ENCODE peak calls at places on chromosomes 2 and 18, in five cellular contexts. One of them, this sample, is unnamed.

GRCh38 chr2:40372586-40372985 is 79.3 kb downstream of the SLC8A1 start:
- DNase-seq in PC-9: no peak
- DNase-seq in PC-3: no peak
- DNase-seq in MM.1S: no peak
- DNase-seq in fibroblast of lung: peak
- DNase-seq in this sample: no peak

GRCh38 chr2:203579131-203579643 is 44.1 kb upstream of the RAPH1 start:
- DNase-seq in PC-9: peak
- DNase-seq in PC-3: peak
- DNase-seq in MM.1S: peak
- DNase-seq in fibroblast of lung: peak
- DNase-seq in this sample: peak

GRCh38 chr2:120391905-120392665 is 46.1 kb downstream of the INHBB start:
- DNase-seq in PC-9: no peak
- DNase-seq in PC-3: no peak
- DNase-seq in MM.1S: no peak
- DNase-seq in fibroblast of lung: no peak
- DNase-seq in this sample: no peak

GRCh38 chr18:63074987-63075404 is 244.6 kb downstream of the BCL2 start:
- DNase-seq in PC-9: peak
- DNase-seq in PC-3: peak
- DNase-seq in MM.1S: peak
- DNase-seq in fibroblast of lung: peak
- DNase-seq in this sample: peak

GRCh38 chr2:224428787-224429440 is 27.0 kb upstream of the FAM124B start:
- DNase-seq in PC-9: no peak
- DNase-seq in PC-3: no peak
- DNase-seq in MM.1S: no peak
- DNase-seq in fibroblast of lung: no peak
- DNase-seq in this sample: no peak

GRCh38 chr2:151817929-151818328 is 10.3 kb downstream of the ARL5A start:
- DNase-seq in PC-9: no peak
- DNase-seq in PC-3: no peak
- DNase-seq in MM.1S: no peak
- DNase-seq in fibroblast of lung: no peak
- DNase-seq in this sample: no peak

GRCh38 chr2:43402002-43402401 is 175.6 kb upstream of the ZFP36L2 start:
- DNase-seq in PC-9: no peak
- DNase-seq in PC-3: no peak
- DNase-seq in MM.1S: peak
- DNase-seq in fibroblast of lung: no peak
- DNase-seq in this sample: no peak

GRCh38 chr2:224882291-224883171 is 159.7 kb downstream of the DOCK10 start:
- DNase-seq in PC-9: no peak
- DNase-seq in PC-3: peak
- DNase-seq in MM.1S: no peak
- DNase-seq in fibroblast of lung: peak
- DNase-seq in this sample: no peak

GRCh38 chr2:180240774-180241173 is 233.7 kb upstream of the CWC22 start:
- DNase-seq in PC-9: peak
- DNase-seq in PC-3: peak
- DNase-seq in MM.1S: no peak
- DNase-seq in fibroblast of lung: peak
- DNase-seq in this sample: peak

GRCh38 chr2:31513553-31513952 is 67.2 kb downstream of the SRD5A2 start:
- DNase-seq in PC-9: no peak
- DNase-seq in PC-3: no peak
- DNase-seq in MM.1S: no peak
- DNase-seq in fibroblast of lung: no peak
- DNase-seq in this sample: no peak

GRCh38 chr2:86176583-86176982 is 18.7 kb downstream of the IMMT start:
- DNase-seq in PC-9: no peak
- DNase-seq in PC-3: no peak
- DNase-seq in MM.1S: no peak
- DNase-seq in fibroblast of lung: peak
- DNase-seq in this sample: no peak

GRCh38 chr2:16404551-16405300 is 260.9 kb downstream of the CYRIA start:
- DNase-seq in PC-9: no peak
- DNase-seq in PC-3: no peak
- DNase-seq in MM.1S: no peak
- DNase-seq in fibroblast of lung: no peak
- DNase-seq in this sample: no peak

GRCh38 chr18:48683197-48683596 is 144.4 kb downstream of the CTIF start:
- DNase-seq in PC-9: no peak
- DNase-seq in PC-3: no peak
- DNase-seq in MM.1S: no peak
- DNase-seq in fibroblast of lung: no peak
- DNase-seq in this sample: no peak

GRCh38 chr2:219523031-219523671 is 8.9 kb downstream of the ASIC4 start:
- DNase-seq in PC-9: no peak
- DNase-seq in PC-3: no peak
- DNase-seq in MM.1S: no peak
- DNase-seq in fibroblast of lung: peak
- DNase-seq in this sample: peak

GRCh38 chr2:13919981-13920382 is 712.5 kb upstream of the LRATD1 start:
- DNase-seq in PC-9: peak
- DNase-seq in PC-3: peak
- DNase-seq in MM.1S: no peak
- DNase-seq in fibroblast of lung: peak
- DNase-seq in this sample: no peak

GRCh38 chr18:21703241-21703820 is 1.2 kb downstream of the ABHD3 start:
- DNase-seq in PC-9: no peak
- DNase-seq in PC-3: peak
- DNase-seq in MM.1S: peak
- DNase-seq in fibroblast of lung: peak
- DNase-seq in this sample: peak

GRCh38 chr18:35122586-35123224 is 81.5 kb downstream of the MAPRE2 start:
- DNase-seq in PC-9: no peak
- DNase-seq in PC-3: no peak
- DNase-seq in MM.1S: no peak
- DNase-seq in fibroblast of lung: peak
- DNase-seq in this sample: peak

GRCh38 chr2:17079262-17079661 is 413.6 kb upstream of the CYRIA start:
- DNase-seq in PC-9: no peak
- DNase-seq in PC-3: no peak
- DNase-seq in MM.1S: no peak
- DNase-seq in fibroblast of lung: no peak
- DNase-seq in this sample: no peak

GRCh38 chr2:237680702-237681478 is 53.5 kb downstream of the LRRFIP1 start:
- DNase-seq in PC-9: no peak
- DNase-seq in PC-3: no peak
- DNase-seq in MM.1S: no peak
- DNase-seq in fibroblast of lung: no peak
- DNase-seq in this sample: no peak

GRCh38 chr18:6521804-6522418 is 107.2 kb upstream of the L3MBTL4 start:
- DNase-seq in PC-9: no peak
- DNase-seq in PC-3: peak
- DNase-seq in MM.1S: peak
- DNase-seq in fibroblast of lung: peak
- DNase-seq in this sample: peak

GRCh38 chr2:109185338-109185737 is 56.3 kb downstream of the SH3RF3 start:
- DNase-seq in PC-9: no peak
- DNase-seq in PC-3: no peak
- DNase-seq in MM.1S: no peak
- DNase-seq in fibroblast of lung: peak
- DNase-seq in this sample: no peak

GRCh38 chr2:158457826-158458616 is 1.3 kb downstream of the PKP4 start:
- DNase-seq in PC-9: peak
- DNase-seq in PC-3: peak
- DNase-seq in MM.1S: peak
- DNase-seq in fibroblast of lung: peak
- DNase-seq in this sample: peak

GRCh38 chr2:25131567-25132295 is 36.6 kb downstream of the POMC start:
- DNase-seq in PC-9: no peak
- DNase-seq in PC-3: no peak
- DNase-seq in MM.1S: no peak
- DNase-seq in fibroblast of lung: no peak
- DNase-seq in this sample: peak

GRCh38 chr2:43749583-43749982 is 24.3 kb upstream of the DYNC2LI1 start:
- DNase-seq in PC-9: no peak
- DNase-seq in PC-3: no peak
- DNase-seq in MM.1S: no peak
- DNase-seq in fibroblast of lung: no peak
- DNase-seq in this sample: no peak

GRCh38 chr2:153477641-153478288 is 797 bp downstream of the RPRM start:
- DNase-seq in PC-9: no peak
- DNase-seq in PC-3: no peak
- DNase-seq in MM.1S: no peak
- DNase-seq in fibroblast of lung: no peak
- DNase-seq in this sample: peak

GRCh38 chr2:153477096-153477555 is 1.4 kb downstream of the RPRM start:
- DNase-seq in PC-9: no peak
- DNase-seq in PC-3: no peak
- DNase-seq in MM.1S: no peak
- DNase-seq in fibroblast of lung: no peak
- DNase-seq in this sample: peak

GRCh38 chr2:153474407-153474806 is 4.2 kb downstream of the RPRM start:
- DNase-seq in PC-9: no peak
- DNase-seq in PC-3: no peak
- DNase-seq in MM.1S: no peak
- DNase-seq in fibroblast of lung: no peak
- DNase-seq in this sample: no peak

GRCh38 chr2:153478289-153479261 is at the start of gene RPRM:
- DNase-seq in PC-9: no peak
- DNase-seq in PC-3: peak
- DNase-seq in MM.1S: no peak
- DNase-seq in fibroblast of lung: peak
- DNase-seq in this sample: peak

DNA sequence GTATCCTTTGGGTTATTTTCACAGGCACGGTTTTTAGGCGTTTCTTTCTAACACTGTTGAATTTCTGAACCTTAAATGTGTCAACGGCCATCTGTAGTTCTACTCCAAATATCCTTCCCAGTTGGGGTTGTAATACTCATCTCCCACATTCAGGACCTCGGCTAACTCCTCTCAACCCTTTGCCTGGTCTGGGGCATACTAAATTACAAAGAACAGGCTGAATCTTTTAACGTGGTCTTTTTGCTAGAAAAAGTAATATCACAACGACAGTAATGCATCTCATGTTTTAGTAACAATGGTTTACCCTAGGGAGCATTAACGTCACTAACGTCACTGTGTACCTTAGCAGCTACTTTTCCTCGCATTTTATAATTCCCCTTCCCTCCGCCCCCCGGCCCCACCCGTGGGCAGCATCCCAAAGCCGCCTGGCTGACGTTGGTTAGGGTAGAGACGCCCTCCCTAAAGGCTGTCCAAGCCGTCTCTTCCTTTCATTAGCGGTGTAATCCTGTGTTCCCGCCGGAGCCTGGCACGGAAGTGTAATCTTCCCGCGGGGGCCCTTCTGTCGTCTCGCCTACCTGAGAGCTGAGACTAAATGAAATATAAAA is 2.0 kb downstream of the RPRM start:
- DNase-seq in PC-9: no peak
- DNase-seq in PC-3: no peak
- DNase-seq in MM.1S: no peak
- DNase-seq in fibroblast of lung: no peak
- DNase-seq in this sample: peak
- TF ChIP-seq EZH2 in PC-9: no peak
- TF ChIP-seq EZH2 in PC-3: no peak
- TF ChIP-seq EZH2 in MM.1S: no peak
- TF ChIP-seq EZH2 in fibroblast of lung: no peak
- TF ChIP-seq EZH2 in this sample: no peak

GRCh38 chr2:118836411-118836930 is 11.0 kb downstream of the EN1 start:
- DNase-seq in PC-9: no peak
- DNase-seq in PC-3: no peak
- DNase-seq in MM.1S: no peak
- DNase-seq in fibroblast of lung: no peak
- DNase-seq in this sample: no peak
- TF ChIP-seq EZH2 in PC-9: no peak
- TF ChIP-seq EZH2 in PC-3: no peak
- TF ChIP-seq EZH2 in MM.1S: no peak
- TF ChIP-seq EZH2 in fibroblast of lung: no peak
- TF ChIP-seq EZH2 in this sample: peak

GRCh38 chr18:70450658-70451253 is 161.9 kb downstream of the SOCS6 start:
- DNase-seq in PC-9: no peak
- DNase-seq in PC-3: peak
- DNase-seq in MM.1S: no peak
- DNase-seq in fibroblast of lung: no peak
- DNase-seq in this sample: peak
- TF ChIP-seq EZH2 in PC-9: no peak
- TF ChIP-seq EZH2 in PC-3: no peak
- TF ChIP-seq EZH2 in MM.1S: no peak
- TF ChIP-seq EZH2 in fibroblast of lung: no peak
- TF ChIP-seq EZH2 in this sample: no peak

DNA sequence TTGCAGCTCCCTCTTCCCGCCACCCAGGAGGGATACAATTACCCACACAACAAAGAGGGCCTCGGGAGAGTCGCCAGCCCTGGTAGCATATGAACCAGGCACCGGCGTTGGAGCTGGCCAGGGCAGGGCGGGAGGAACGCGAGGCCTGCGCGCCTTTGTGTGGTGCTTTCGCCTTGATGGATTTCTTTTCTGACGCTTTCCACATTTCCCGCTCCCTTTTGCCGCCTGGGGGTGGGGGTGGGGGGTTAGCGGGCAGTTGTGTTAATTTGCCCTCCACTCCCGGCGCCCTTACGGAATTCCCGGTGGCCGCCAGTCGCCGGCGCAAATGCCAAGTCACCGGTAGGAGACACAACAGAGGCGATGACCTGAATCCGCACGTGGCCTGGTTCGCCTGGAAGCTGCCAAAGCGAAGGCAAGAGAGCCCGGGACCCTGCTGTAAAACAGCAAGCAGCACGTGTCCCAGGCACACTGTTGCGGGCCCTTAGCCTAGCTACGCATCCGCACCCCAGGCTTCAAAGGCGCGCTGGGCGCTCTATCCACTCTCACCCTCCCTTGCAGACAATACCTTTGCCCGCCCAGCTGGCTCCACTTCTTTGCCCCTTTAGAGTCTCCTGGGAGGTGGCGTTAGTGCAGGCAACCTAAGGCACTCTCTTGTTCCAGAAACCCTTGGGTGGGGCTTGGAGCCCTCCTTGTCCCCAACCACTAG is 3.4 kb downstream of the GAD1 start:
- DNase-seq in PC-9: no peak
- DNase-seq in PC-3: no peak
- DNase-seq in MM.1S: no peak
- DNase-seq in fibroblast of lung: no peak
- DNase-seq in this sample: peak
- TF ChIP-seq EZH2 in PC-9: no peak
- TF ChIP-seq EZH2 in PC-3: no peak
- TF ChIP-seq EZH2 in MM.1S: no peak
- TF ChIP-seq EZH2 in fibroblast of lung: peak
- TF ChIP-seq EZH2 in this sample: no peak